ENCODE peak calls at places on chromosomes 4 and X, in six cellular contexts. One of them, this sample, is unnamed.

GRCh38 chr4:3204021-3204431 is 44.9 kb upstream of the MSANTD1 start:
- DNase-seq in left lung: no peak
- DNase-seq in suprapubic skin: peak; percentile 72
- DNase-seq in CD8-positive, alpha-beta memory T cell: no peak
- DNase-seq in Karpas-422: no peak
- DNase-seq in psoas muscle: peak; percentile 85
- DNase-seq in this sample: no peak

GRCh38 chr4:24664956-24665355 is 80.6 kb upstream of the DHX15 start:
- DNase-seq in CD8-positive, alpha-beta memory T cell: no peak
- DNase-seq in Karpas-422: no peak
- DNase-seq in psoas muscle: no peak
- DNase-seq in suprapubic skin: no peak
- DNase-seq in left lung: no peak
- DNase-seq in this sample: no peak

GRCh38 chr4:171599628-171600027 is 213.6 kb upstream of the GALNTL6 start:
- DNase-seq in suprapubic skin: no peak
- DNase-seq in Karpas-422: no peak
- DNase-seq in left lung: no peak
- DNase-seq in CD8-positive, alpha-beta memory T cell: no peak
- DNase-seq in psoas muscle: no peak
- DNase-seq in this sample: no peak

GRCh38 chrX:64894454-64895038 is 81.7 kb downstream of the ZC4H2 start:
- DNase-seq in psoas muscle: no peak
- DNase-seq in suprapubic skin: no peak
- DNase-seq in Karpas-422: peak; percentile 74
- DNase-seq in CD8-positive, alpha-beta memory T cell: peak; percentile 4
- DNase-seq in left lung: no peak
- DNase-seq in this sample: peak; percentile 47

GRCh38 chrX:149570668-149571067 is 16.6 kb downstream of the MAGEA9B start:
- DNase-seq in suprapubic skin: no peak
- DNase-seq in CD8-positive, alpha-beta memory T cell: no peak
- DNase-seq in left lung: no peak
- DNase-seq in psoas muscle: no peak
- DNase-seq in Karpas-422: peak; percentile 25
- DNase-seq in this sample: no peak

GRCh38 chr4:14908635-14909034 is 93.6 kb upstream of the CPEB2 start:
- DNase-seq in psoas muscle: no peak
- DNase-seq in suprapubic skin: no peak
- DNase-seq in CD8-positive, alpha-beta memory T cell: no peak
- DNase-seq in left lung: no peak
- DNase-seq in Karpas-422: no peak
- DNase-seq in this sample: no peak

GRCh38 chrX:73563740-73564073 is 710 bp downstream of the CHIC1 start:
- DNase-seq in CD8-positive, alpha-beta memory T cell: peak; percentile 28
- DNase-seq in suprapubic skin: no peak
- DNase-seq in psoas muscle: no peak
- DNase-seq in Karpas-422: no peak
- DNase-seq in left lung: no peak
- DNase-seq in this sample: no peak

GRCh38 chrX:154714925-154715324 is 36.0 kb downstream of the GAB3 start:
- DNase-seq in left lung: no peak
- DNase-seq in CD8-positive, alpha-beta memory T cell: peak; percentile 44
- DNase-seq in Karpas-422: peak; percentile 86
- DNase-seq in suprapubic skin: no peak
- DNase-seq in psoas muscle: no peak
- DNase-seq in this sample: no peak

GRCh38 chr4:169869487-169869886 is 111.7 kb upstream of the HPF1 start:
- DNase-seq in psoas muscle: no peak
- DNase-seq in CD8-positive, alpha-beta memory T cell: no peak
- DNase-seq in left lung: no peak
- DNase-seq in suprapubic skin: no peak
- DNase-seq in Karpas-422: no peak
- DNase-seq in this sample: no peak

GRCh38 chr4:150242820-150243458 is 164.7 kb downstream of the DCLK2 start:
- DNase-seq in psoas muscle: no peak
- DNase-seq in Karpas-422: peak; percentile 75
- DNase-seq in left lung: no peak
- DNase-seq in CD8-positive, alpha-beta memory T cell: no peak
- DNase-seq in suprapubic skin: no peak
- DNase-seq in this sample: peak; percentile 51

GRCh38 chr4:98262431-98262830 is 1.2 kb downstream of the RAP1GDS1 start:
- DNase-seq in Karpas-422: peak; percentile 55
- DNase-seq in suprapubic skin: no peak
- DNase-seq in left lung: no peak
- DNase-seq in psoas muscle: no peak
- DNase-seq in CD8-positive, alpha-beta memory T cell: no peak
- DNase-seq in this sample: no peak

GRCh38 chrX:105495376-105495775 is 274.9 kb upstream of the TEX13A start:
- DNase-seq in psoas muscle: no peak
- DNase-seq in CD8-positive, alpha-beta memory T cell: no peak
- DNase-seq in Karpas-422: no peak
- DNase-seq in left lung: no peak
- DNase-seq in suprapubic skin: no peak
- DNase-seq in this sample: no peak

GRCh38 chrX:25020391-25021131 is 4.8 kb upstream of the ARX start:
- DNase-seq in psoas muscle: peak; percentile 54
- DNase-seq in suprapubic skin: no peak
- DNase-seq in left lung: no peak
- DNase-seq in CD8-positive, alpha-beta memory T cell: peak; percentile 18
- DNase-seq in Karpas-422: peak; percentile 66
- DNase-seq in this sample: no peak

GRCh38 chrX:10128386-10128785 is 28.4 kb upstream of the CLCN4 start:
- DNase-seq in left lung: no peak
- DNase-seq in psoas muscle: no peak
- DNase-seq in CD8-positive, alpha-beta memory T cell: no peak
- DNase-seq in Karpas-422: no peak
- DNase-seq in suprapubic skin: no peak
- DNase-seq in this sample: no peak

GRCh38 chr4:73661646-73662119 is 41.4 kb upstream of the RASSF6 start:
- DNase-seq in suprapubic skin: no peak
- DNase-seq in psoas muscle: no peak
- DNase-seq in left lung: no peak
- DNase-seq in Karpas-422: no peak
- DNase-seq in CD8-positive, alpha-beta memory T cell: no peak
- DNase-seq in this sample: no peak

GRCh38 chrX:9917861-9918260 is 49.3 kb upstream of the CLDN34 start:
- DNase-seq in suprapubic skin: no peak
- DNase-seq in CD8-positive, alpha-beta memory T cell: no peak
- DNase-seq in Karpas-422: no peak
- DNase-seq in psoas muscle: no peak
- DNase-seq in left lung: no peak
- DNase-seq in this sample: no peak

GRCh38 chr4:107665001-107665400 is 55.0 kb downstream of the PAPSS1 start:
- DNase-seq in CD8-positive, alpha-beta memory T cell: no peak
- DNase-seq in Karpas-422: no peak
- DNase-seq in suprapubic skin: no peak
- DNase-seq in left lung: no peak
- DNase-seq in psoas muscle: no peak
- DNase-seq in this sample: no peak

GRCh38 chr4:7322166-7322991 is 112.4 kb downstream of the PSAPL1 start:
- DNase-seq in suprapubic skin: no peak
- DNase-seq in CD8-positive, alpha-beta memory T cell: no peak
- DNase-seq in left lung: peak; percentile 44
- DNase-seq in psoas muscle: peak; percentile 44
- DNase-seq in Karpas-422: no peak
- DNase-seq in this sample: no peak

GRCh38 chr4:184466634-184467033 is 7.7 kb downstream of the IRF2 start:
- DNase-seq in psoas muscle: no peak
- DNase-seq in Karpas-422: no peak
- DNase-seq in left lung: no peak
- DNase-seq in CD8-positive, alpha-beta memory T cell: no peak
- DNase-seq in suprapubic skin: no peak
- DNase-seq in this sample: no peak
- H3K4me1 ChIP-seq in psoas muscle: peaks cover 62% of the 10 kb centered on the region
- H3K4me1 ChIP-seq in Karpas-422: peaks cover 25% of the 10 kb centered on the region
- H3K4me1 ChIP-seq in left lung: peaks cover 51% of the 10 kb centered on the region
- H3K4me1 ChIP-seq in CD8-positive, alpha-beta memory T cell: peaks cover 28% of the 10 kb centered on the region
- H3K4me1 ChIP-seq in suprapubic skin: peaks cover 7% of the 10 kb centered on the region
- H3K4me1 ChIP-seq in this sample: peaks cover 28% of the 10 kb centered on the region

GRCh38 chr4:5133201-5133600 is 81.9 kb downstream of the STK32B start:
- DNase-seq in Karpas-422: no peak
- DNase-seq in left lung: no peak
- DNase-seq in suprapubic skin: no peak
- DNase-seq in CD8-positive, alpha-beta memory T cell: no peak
- DNase-seq in psoas muscle: no peak
- DNase-seq in this sample: no peak
- H3K4me3 ChIP-seq in Karpas-422: no peak overlapping the region
- H3K4me3 ChIP-seq in left lung: no peak overlapping the region
- H3K4me3 ChIP-seq in suprapubic skin: no peak overlapping the region
- H3K4me3 ChIP-seq in CD8-positive, alpha-beta memory T cell: no peak overlapping the region
- H3K4me3 ChIP-seq in psoas muscle: no peak overlapping the region
- H3K4me3 ChIP-seq in this sample: no peak overlapping the region

GRCh38 chrX:53321216-53321942 is 40.0 kb upstream of the IQSEC2 start:
- DNase-seq in psoas muscle: no peak
- DNase-seq in suprapubic skin: no peak
- DNase-seq in CD8-positive, alpha-beta memory T cell: no peak
- DNase-seq in Karpas-422: no peak
- DNase-seq in left lung: peak; percentile 67
- DNase-seq in this sample: no peak

GRCh38 chrX:53318766-53319353 is 37.5 kb upstream of the IQSEC2 start:
- DNase-seq in suprapubic skin: no peak
- DNase-seq in left lung: no peak
- DNase-seq in Karpas-422: no peak
- DNase-seq in CD8-positive, alpha-beta memory T cell: no peak
- DNase-seq in psoas muscle: no peak
- DNase-seq in this sample: no peak

GRCh38 chrX:53321943-53322497 is 40.6 kb upstream of the IQSEC2 start:
- DNase-seq in psoas muscle: no peak
- DNase-seq in suprapubic skin: no peak
- DNase-seq in left lung: no peak
- DNase-seq in Karpas-422: no peak
- DNase-seq in CD8-positive, alpha-beta memory T cell: no peak
- DNase-seq in this sample: no peak

GRCh38 chrX:53320543-53321215 is 39.3 kb upstream of the IQSEC2 start:
- DNase-seq in CD8-positive, alpha-beta memory T cell: no peak
- DNase-seq in left lung: peak; percentile 76
- DNase-seq in Karpas-422: no peak
- DNase-seq in psoas muscle: peak; percentile 60
- DNase-seq in suprapubic skin: no peak
- DNase-seq in this sample: no peak

DNA sequence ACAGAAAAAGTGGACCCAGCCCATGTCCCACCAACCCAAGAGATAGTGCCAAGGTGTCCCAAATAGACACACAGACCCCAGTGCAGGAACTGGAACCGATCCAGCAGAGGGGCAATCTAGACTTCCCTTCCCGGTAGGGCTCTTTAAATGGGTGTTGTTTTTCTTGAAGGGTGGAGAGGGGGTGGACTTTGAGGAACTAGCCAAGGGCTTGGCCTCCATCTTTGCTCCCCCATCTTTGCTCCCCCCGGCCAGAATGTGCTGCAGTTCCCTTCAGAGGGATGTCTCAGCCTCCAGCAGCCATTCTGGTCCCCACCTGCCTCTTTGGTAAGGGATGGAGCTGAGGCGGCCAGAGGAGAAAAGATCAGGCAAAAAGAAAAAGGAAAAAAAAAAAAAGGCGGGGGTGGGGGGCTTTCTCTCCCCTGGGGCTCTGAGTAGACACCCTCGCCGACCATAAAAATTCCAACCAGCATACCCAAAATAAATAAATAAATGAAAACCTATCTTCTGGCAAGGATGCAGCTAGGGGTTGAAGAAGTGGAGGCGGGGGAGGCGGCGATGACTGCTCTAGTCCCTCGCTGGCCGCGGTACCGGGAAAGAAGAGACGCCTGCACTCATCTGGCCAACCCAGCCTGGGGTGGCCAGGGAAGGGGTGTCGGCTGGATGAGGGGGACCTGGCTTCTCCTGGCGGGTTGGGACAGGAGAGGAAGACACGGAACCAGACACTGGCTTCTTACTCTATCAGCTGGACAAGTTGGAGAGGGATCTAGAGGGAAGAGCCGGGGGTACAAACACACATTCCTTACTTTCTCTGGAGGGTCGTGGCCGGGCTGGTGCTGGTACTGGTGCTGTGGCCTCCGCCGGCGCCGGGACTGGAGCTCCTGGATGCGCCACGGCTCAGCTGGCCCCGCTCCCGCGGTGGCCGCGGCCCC is 38.5 kb upstream of the IQSEC2 start:
- DNase-seq in Karpas-422: no peak
- DNase-seq in CD8-positive, alpha-beta memory T cell: no peak
- DNase-seq in psoas muscle: no peak
- DNase-seq in left lung: peak; percentile 72
- DNase-seq in suprapubic skin: no peak
- DNase-seq in this sample: no peak
- H3K27me3 ChIP-seq in Karpas-422: no peaks in the 10 kb centered on the region
- H3K27me3 ChIP-seq in CD8-positive, alpha-beta memory T cell: peaks cover 18% of the 10 kb centered on the region
- H3K27me3 ChIP-seq in psoas muscle: no peaks in the 10 kb centered on the region
- H3K27me3 ChIP-seq in left lung: peaks cover 43% of the 10 kb centered on the region
- H3K27me3 ChIP-seq in suprapubic skin: no peaks in the 10 kb centered on the region
- H3K27me3 ChIP-seq in this sample: no peaks in the 10 kb centered on the region

GRCh38 chr4:153564630-153565525 is 98.7 kb downstream of the TMEM131L start:
- DNase-seq in CD8-positive, alpha-beta memory T cell: no peak
- DNase-seq in suprapubic skin: no peak
- DNase-seq in psoas muscle: peak; percentile 52
- DNase-seq in Karpas-422: no peak
- DNase-seq in left lung: no peak
- DNase-seq in this sample: peak; percentile 73

GRCh38 chr4:153571006-153571545 is 104.9 kb downstream of the TMEM131L start:
- DNase-seq in psoas muscle: no peak
- DNase-seq in left lung: no peak
- DNase-seq in Karpas-422: no peak
- DNase-seq in CD8-positive, alpha-beta memory T cell: no peak
- DNase-seq in suprapubic skin: no peak
- DNase-seq in this sample: peak; percentile 31

GRCh38 chr4:153570228-153570973 is 104.2 kb downstream of the TMEM131L start:
- DNase-seq in CD8-positive, alpha-beta memory T cell: no peak
- DNase-seq in left lung: no peak
- DNase-seq in suprapubic skin: no peak
- DNase-seq in psoas muscle: no peak
- DNase-seq in Karpas-422: no peak
- DNase-seq in this sample: no peak

GRCh38 chr4:153560918-153561317 is 94.8 kb downstream of the TMEM131L start:
- DNase-seq in CD8-positive, alpha-beta memory T cell: no peak
- DNase-seq in suprapubic skin: no peak
- DNase-seq in Karpas-422: peak; percentile 61
- DNase-seq in left lung: no peak
- DNase-seq in psoas muscle: no peak
- DNase-seq in this sample: no peak

GRCh38 chr4:153566751-153567150 is 100.6 kb downstream of the TMEM131L start:
- DNase-seq in left lung: no peak
- DNase-seq in suprapubic skin: no peak
- DNase-seq in Karpas-422: no peak
- DNase-seq in CD8-positive, alpha-beta memory T cell: no peak
- DNase-seq in psoas muscle: peak; percentile 70
- DNase-seq in this sample: no peak
- H3K4me1 ChIP-seq in left lung: no peaks in the 10 kb centered on the region
- H3K4me1 ChIP-seq in suprapubic skin: peaks cover 8% of the 10 kb centered on the region
- H3K4me1 ChIP-seq in Karpas-422: peaks cover 19% of the 10 kb centered on the region
- H3K4me1 ChIP-seq in CD8-positive, alpha-beta memory T cell: peaks cover 28% of the 10 kb centered on the region
- H3K4me1 ChIP-seq in psoas muscle: peaks cover 60% of the 10 kb centered on the region
- H3K4me1 ChIP-seq in this sample: peaks cover 65% of the 10 kb centered on the region

GRCh38 chr4:39464886-39465501 is 6.1 kb downstream of the LIAS start:
- DNase-seq in Karpas-422: peak; percentile 73
- DNase-seq in CD8-positive, alpha-beta memory T cell: no peak
- DNase-seq in left lung: no peak
- DNase-seq in psoas muscle: no peak
- DNase-seq in suprapubic skin: no peak
- DNase-seq in this sample: no peak
- H3K4me3 ChIP-seq in Karpas-422: no peak overlapping the region
- H3K4me3 ChIP-seq in CD8-positive, alpha-beta memory T cell: no peak overlapping the region
- H3K4me3 ChIP-seq in left lung: no peak overlapping the region
- H3K4me3 ChIP-seq in psoas muscle: no peak overlapping the region
- H3K4me3 ChIP-seq in suprapubic skin: no peak overlapping the region
- H3K4me3 ChIP-seq in this sample: no peak overlapping the region

This sample was measured in Caco-2.